ENCODE peak calls at places on chromosomes 3 and 15, in six cellular contexts. V is neural crest cell, X is B cell, H is heart left ventricle, J is HL-60, E is upper lobe of right lung. L is an unnamed sample.

GRCh38 chr3:154540950-154541604 is 111.1 kb upstream of the GPR149 start:
- DNase-seq in V (no peak), E (no peak), H (no peak), J (no peak), X (no peak), L (no peak)

GRCh38 chr15:43939070-43939469 is 112.3 kb downstream of the WDR76 start:
- DNase-seq in H (no peak), V (no peak), X (no peak), J (no peak), E (no peak), L (no peak)

GRCh38 chr3:62051506-62051905 is 321.8 kb downstream of the FEZF2 start:
- DNase-seq in H (no peak), J (no peak), X (no peak), V (no peak), E (no peak), L (no peak)

GRCh38 chr3:69012836-69013255 is 638 bp downstream of the EOGT start:
- DNase-seq in V (peak), J (peak), E (peak), H (peak), X (no peak), L (peak)

GRCh38 chr3:31953091-31953490 is 28.0 kb downstream of the OSBPL10 start:
- DNase-seq in E (no peak), J (no peak), H (no peak), X (no peak), V (no peak), L (no peak)

GRCh38 chr15:28273468-28273867 is 48.5 kb downstream of the HERC2 start:
- DNase-seq in H (no peak), V (peak), J (no peak), E (no peak), X (no peak), L (no peak)

GRCh38 chr3:134294302-134294925 is 43.8 kb upstream of the RYK start:
- DNase-seq in H (no peak), J (peak), E (no peak), V (no peak), X (no peak), L (peak)

GRCh38 chr3:111668321-111668720 is 73.2 kb upstream of the ZBED2 start:
- DNase-seq in X (no peak), V (no peak), J (no peak), H (no peak), E (no peak), L (no peak)

GRCh38 chr3:114446605-114447004 is 152.8 kb downstream of the TIGIT start:
- DNase-seq in J (no peak), E (no peak), H (no peak), X (no peak), V (no peak), L (no peak)

GRCh38 chr3:45464336-45464809 is 76.0 kb downstream of the LARS2 start:
- DNase-seq in J (peak), V (peak), H (no peak), E (no peak), X (no peak), L (no peak)

GRCh38 chr3:16366-16765 is 180.2 kb upstream of the CHL1 start:
- DNase-seq in X (no peak), H (no peak), J (no peak), V (no peak), E (no peak), L (no peak)

GRCh38 chr15:76991741-76992645 is 2.9 kb upstream of the PSTPIP1 start:
- DNase-seq in V (no peak), X (peak), E (peak), H (no peak), J (peak), L (no peak)

GRCh38 chr3:41920406-41920970 is 41.4 kb downstream of the ULK4 start:
- DNase-seq in J (no peak), V (no peak), X (no peak), H (no peak), E (no peak), L (no peak)

GRCh38 chr3:116524455-116524854 is 79.2 kb upstream of the LSAMP start:
- DNase-seq in E (no peak), V (no peak), J (no peak), X (no peak), H (no peak), L (no peak)

GRCh38 chr3:23859839-23860382 is 54.2 kb downstream of the UBE2E1 start:
- DNase-seq in J (no peak), X (no peak), E (no peak), H (no peak), V (no peak), L (no peak)

GRCh38 chr15:71585159-71585558 is 225.2 kb upstream of the NR2E3 start:
- DNase-seq in V (no peak), J (no peak), X (no peak), H (no peak), E (no peak), L (no peak)

GRCh38 chr3:43086460-43087165 is 19.3 kb downstream of the POMGNT2 start:
- DNase-seq in H (no peak), J (no peak), E (no peak), V (no peak), X (no peak), L (no peak)

GRCh38 chr3:10437272-10437994 is 68.0 kb downstream of the ATP2B2 start:
- DNase-seq in X (peak), E (no peak), J (no peak), V (no peak), H (no peak), L (peak)

GRCh38 chr3:119420196-119420595 is 43.2 kb downstream of the TMEM39A start:
- DNase-seq in X (no peak), E (no peak), V (no peak), J (no peak), H (no peak), L (no peak)

GRCh38 chr3:32143849-32144757 is 37.7 kb downstream of the GPD1L start:
- DNase-seq in X (peak), H (no peak), E (no peak), V (peak), J (peak), L (no peak)

GRCh38 chr3:72818915-72819314 is 29.3 kb downstream of the SHQ1 start:
- DNase-seq in V (no peak), E (no peak), H (no peak), J (no peak), X (no peak), L (no peak)

GRCh38 chr3:10548997-10549396 is 43.6 kb upstream of the ATP2B2 start:
- DNase-seq in E (peak), V (no peak), X (no peak), H (no peak), J (no peak), L (no peak)

GRCh38 chr3:52529376-52530333 is 4.0 kb downstream of the NT5DC2 start:
- DNase-seq in X (no peak), E (peak), H (peak), V (no peak), J (no peak), L (no peak)

GRCh38 chr15:68542771-68543544 is 35.8 kb upstream of the CORO2B start:
- DNase-seq in E (no peak), J (no peak), V (no peak), H (no peak), X (no peak), L (no peak)

GRCh38 chr3:39406368-39407258 is at the start of gene RPSA:
- DNase-seq in V (peak), H (peak), X (peak), J (peak), E (peak), L (peak)

GRCh38 chr15:78127882-78128281 is 3.4 kb downstream of the CIB2 start:
- DNase-seq in H (no peak), V (no peak), X (no peak), J (no peak), E (no peak), L (no peak)

GRCh38 chr3:30222436-30222835 is 384.0 kb upstream of the TGFBR2 start:
- DNase-seq in E (no peak), V (no peak), H (no peak), X (no peak), J (no peak), L (no peak)

GRCh38 chr15:92733934-92734521 is 78.5 kb upstream of the FAM174B start:
- DNase-seq in E (peak), X (no peak), V (no peak), J (no peak), H (no peak), L (no peak)

GRCh38 chr3:38347421-38348200 is 1.0 kb downstream of the XYLB start:
- DNase-seq in J (no peak), X (no peak), V (no peak), E (no peak), H (no peak), L (no peak)

GRCh38 chr3:27253831-27254230 is 115.4 kb downstream of the NEK10 start:
- DNase-seq in H (no peak), V (peak), X (no peak), J (peak), E (peak), L (no peak)

GRCh38 chr3:143970773-143971366 is 753 bp upstream of the DIPK2A start:
- DNase-seq in H (peak), X (peak), E (peak), V (peak), J (peak), L (peak)

GRCh38 chr3:156093966-156094365 is 26.4 kb upstream of the KCNAB1 start:
- DNase-seq in X (no peak), H (no peak), E (no peak), V (no peak), J (no peak), L (no peak)

GRCh38 chr3:190261015-190261414 is 61.2 kb downstream of the CLDN1 start:
- DNase-seq in E (no peak), J (no peak), X (no peak), H (no peak), V (no peak), L (no peak)

GRCh38 chr3:190261740-190262139 is 60.5 kb downstream of the CLDN1 start:
- DNase-seq in X (no peak), V (no peak), E (no peak), J (no peak), H (no peak), L (no peak)

GRCh38 chr3:190260301-190260700 is 61.9 kb downstream of the CLDN1 start:
- DNase-seq in J (no peak), X (no peak), V (no peak), E (no peak), H (no peak), L (no peak)

DNA sequence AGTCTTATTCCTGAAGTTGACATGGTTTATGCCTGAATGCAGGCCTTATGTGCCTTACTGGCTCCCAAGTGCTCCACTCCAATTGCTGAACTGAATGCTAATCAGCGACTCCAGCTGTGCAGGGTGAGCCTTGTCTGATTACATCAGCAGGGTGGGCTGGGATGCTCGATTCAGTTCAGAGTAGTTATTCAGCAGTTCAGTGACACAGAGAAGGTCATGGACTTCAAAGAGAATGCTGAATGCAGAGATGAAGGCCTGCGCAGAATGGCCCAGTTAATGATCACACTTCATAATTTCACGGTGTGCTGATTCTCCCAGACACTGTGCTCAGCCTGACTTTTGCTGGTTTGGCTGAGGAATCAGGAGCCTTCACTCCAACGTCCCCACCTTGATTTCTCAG is 63.6 kb downstream of the CLDN1 start:
- DNase-seq in J (no peak), H (no peak), E (no peak), X (no peak), V (peak), L (no peak)
- TF ChIP-seq CTCF in J (no peak), H (no peak), E (no peak), X (no peak), V (no peak), L (no peak)

DNA sequence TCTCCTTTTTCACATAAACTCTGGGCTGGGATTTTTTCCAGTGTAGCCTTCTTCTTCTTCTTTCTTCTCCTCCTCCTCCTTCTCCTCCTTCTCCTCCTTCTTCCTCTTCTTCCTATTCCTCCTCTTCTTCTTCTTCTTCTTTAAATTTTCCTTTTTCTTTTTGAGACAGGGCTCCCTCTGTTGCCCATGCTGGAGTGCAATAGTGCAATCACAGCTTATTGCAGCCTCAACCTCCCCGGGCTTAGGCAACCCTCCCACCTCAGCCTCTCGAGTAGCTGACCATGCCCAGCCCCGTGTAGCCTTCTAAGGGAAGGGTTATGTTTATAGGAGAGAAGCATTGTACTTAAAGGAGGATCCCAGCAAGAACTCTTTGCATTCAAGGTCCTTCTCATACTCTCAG is 24.0 kb upstream of the MYO1E start:
- DNase-seq in V (no peak), E (no peak), H (no peak), X (no peak), J (no peak), L (no peak)
- TF ChIP-seq CTCF in V (no peak), E (no peak), H (no peak), X (no peak), J (no peak), L (no peak)

DNA sequence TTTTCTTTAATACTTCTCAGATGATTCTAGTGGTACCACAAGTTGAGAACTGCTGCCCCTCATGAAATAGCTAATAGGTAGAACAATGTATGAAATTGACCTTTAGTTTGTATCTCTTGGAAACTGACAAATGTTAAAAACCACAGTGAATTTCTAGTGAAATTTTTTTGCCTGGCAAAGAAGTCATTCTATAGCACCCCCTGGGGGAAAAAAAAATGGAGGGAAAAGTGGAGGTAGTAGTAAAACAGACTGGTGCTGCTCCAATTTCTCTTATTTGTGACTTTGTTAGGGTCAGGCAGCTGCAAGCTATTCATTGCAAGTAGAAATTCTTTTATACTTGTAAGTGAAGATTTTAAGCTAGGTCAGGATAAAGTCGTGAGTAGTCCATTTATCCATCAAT is 605.0 kb downstream of the NLGN1 start:
- DNase-seq in E (no peak), V (peak), J (no peak), H (no peak), X (no peak), L (no peak)
- TF ChIP-seq CTCF in E (no peak), V (peak), J (no peak), H (no peak), X (no peak), L (no peak)

DNA sequence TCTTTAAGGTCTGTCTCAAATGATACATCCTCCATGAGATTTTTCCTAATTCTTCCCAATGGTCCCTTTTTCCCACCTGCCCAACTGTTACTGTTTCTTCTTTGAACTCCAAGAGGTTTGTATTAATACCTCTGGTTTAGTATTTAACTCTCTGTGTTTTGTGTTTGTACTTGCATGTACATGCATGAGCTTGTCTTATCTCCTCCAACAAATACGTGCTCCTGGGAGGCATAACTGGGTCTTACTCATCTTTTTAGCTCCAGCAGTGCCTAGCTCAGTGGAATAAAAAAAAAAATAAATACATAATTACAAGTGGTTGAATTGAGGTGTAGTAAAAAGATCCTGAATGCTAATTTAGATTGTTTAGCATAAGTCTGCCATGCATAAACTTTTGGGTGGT is 1.6 kb upstream of the LYSMD2 start:
- DNase-seq in V (no peak), E (no peak), J (no peak), X (no peak), H (no peak), L (no peak)
- TF ChIP-seq CTCF in V (no peak), E (no peak), J (no peak), X (no peak), H (no peak), L (no peak)

GRCh38 chr15:33309602-33310276 is 1.0 kb upstream of the RYR3 start:
- DNase-seq in E (no peak), V (no peak), X (no peak), J (peak), H (no peak), L (no peak)
- TF ChIP-seq CTCF in E (peak), V (no peak), X (no peak), J (no peak), H (no peak), L (no peak)

GRCh38 chr3:172560026-172560425 is 36.8 kb upstream of the TNFSF10 start:
- DNase-seq in J (no peak), V (no peak), H (no peak), X (no peak), E (no peak), L (no peak)
- TF ChIP-seq CTCF in J (no peak), V (no peak), H (no peak), X (no peak), E (no peak), L (no peak)

GRCh38 chr15:33735637-33736247 is 232.6 kb upstream of the CHRM5 start:
- DNase-seq in J (peak), V (peak), X (no peak), E (no peak), H (no peak), L (no peak)
- TF ChIP-seq CTCF in J (peak), V (peak), X (no peak), E (peak), H (peak), L (no peak)

DNA sequence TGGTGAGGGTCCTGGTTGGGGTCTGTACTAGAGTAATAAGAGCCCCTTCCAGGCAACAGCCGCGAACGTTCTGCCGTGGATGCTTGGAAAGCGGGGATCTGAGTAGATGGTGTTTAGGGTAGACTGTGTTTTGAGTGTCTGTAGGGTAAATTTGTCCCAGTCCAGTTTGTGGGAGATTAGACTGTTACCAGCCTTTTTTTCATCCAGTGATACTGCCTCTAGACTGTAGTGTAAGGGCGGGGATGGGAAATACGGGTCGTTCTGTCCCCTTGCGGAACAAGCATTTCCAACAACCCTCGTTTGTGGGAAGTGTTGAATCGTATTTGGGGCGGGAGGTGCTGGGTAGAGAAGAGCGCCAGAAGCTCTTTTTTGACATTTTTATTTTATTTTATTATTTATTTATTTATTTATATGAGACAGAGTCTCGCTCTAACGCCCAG is 434 bp downstream of the HAUS2 start:
- DNase-seq in J (peak), X (no peak), E (no peak), H (no peak), V (no peak), L (no peak)
- TF ChIP-seq CTCF in J (no peak), X (no peak), E (no peak), H (no peak), V (no peak), L (no peak)

DNA sequence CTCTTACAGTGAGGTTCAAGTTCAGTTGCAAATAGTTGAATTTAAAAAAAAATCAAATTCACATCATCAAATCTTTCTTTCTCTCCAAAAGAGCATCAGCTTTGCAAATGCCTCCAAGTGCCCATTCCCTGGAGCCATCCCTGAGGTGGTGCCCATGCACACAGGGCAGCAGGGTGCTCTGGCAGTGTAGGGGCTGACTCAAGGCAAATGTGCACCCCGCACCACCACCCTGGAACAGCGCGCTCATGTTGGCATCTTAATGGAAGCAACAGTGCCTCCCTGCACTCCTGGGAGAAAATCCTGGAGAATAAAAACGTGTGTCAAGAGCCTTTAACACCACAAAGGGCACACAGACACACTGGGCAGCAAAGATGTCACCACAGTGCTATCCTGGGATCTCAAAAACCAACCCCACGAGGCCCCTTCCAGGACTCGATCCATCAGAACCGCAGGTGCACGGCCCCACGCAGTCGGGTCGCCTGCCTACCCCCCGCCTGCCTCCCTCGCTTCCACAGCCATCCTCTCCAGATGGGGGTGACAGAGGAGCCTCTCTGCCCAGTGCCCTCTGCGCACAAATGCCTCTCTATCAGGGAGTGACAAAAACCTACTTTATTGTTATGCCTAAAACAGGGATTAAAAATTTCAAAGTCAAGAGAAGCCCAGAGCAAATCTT is 50.8 kb downstream of the NIPA2 start:
- DNase-seq in X (no peak), J (no peak), E (no peak), H (no peak), V (no peak), L (no peak)
- TF ChIP-seq CTCF in X (no peak), J (no peak), E (no peak), H (no peak), V (no peak), L (no peak)

GRCh38 chr3:142027713-142028112 is 121.6 kb downstream of the TFDP2 start:
- DNase-seq in J (peak), V (no peak), H (no peak), X (no peak), E (no peak), L (no peak)

GRCh38 chr3:142029791-142030190 is 119.6 kb downstream of the TFDP2 start:
- DNase-seq in E (no peak), V (no peak), X (no peak), H (no peak), J (no peak), L (no peak)

GRCh38 chr3:142027295-142027694 is 122.0 kb downstream of the TFDP2 start:
- DNase-seq in J (peak), V (no peak), E (no peak), X (no peak), H (no peak), L (no peak)

GRCh38 chr3:142029052-142029642 is 120.2 kb downstream of the TFDP2 start:
- DNase-seq in H (no peak), V (no peak), E (no peak), X (no peak), J (peak), L (no peak)

GRCh38 chr3:142028174-142028833 is 121.0 kb downstream of the TFDP2 start:
- DNase-seq in J (peak), E (no peak), V (peak), X (peak), H (no peak), L (no peak)
- TF ChIP-seq CTCF in J (no peak), E (no peak), V (no peak), X (no peak), H (no peak), L (no peak)

L was measured in natural killer cell.